ENCODE peak calls at places on chromosome 10, in ten cellular contexts. K, P, S, T, O, B, W, C, A and J are unnamed samples.

GRCh38 chr10:34323197-34323596 is 491.9 kb downstream of the PARD3 start:
- DNase-seq in K (peak), P (no peak), S (peak), T (no peak), O (no peak), B (no peak), W (no peak), C (no peak), A (no peak), J (peak)

GRCh38 chr10:76998451-76998850 is 639.2 kb downstream of the KCNMA1 start:
- DNase-seq in K (no peak), P (no peak), S (no peak), T (no peak), O (no peak), B (no peak), W (no peak), C (no peak), A (peak), J (no peak)

GRCh38 chr10:34295142-34295548 is 520.0 kb downstream of the PARD3 start:
- DNase-seq in K (peak), P (no peak), S (peak), T (no peak), O (peak), B (no peak), W (no peak), C (no peak), A (no peak), J (peak)

GRCh38 chr10:78551184-78552005 is 517.4 kb upstream of the ZMIZ1 start:
- DNase-seq in K (no peak), P (no peak), S (no peak), T (no peak), O (no peak), B (no peak), W (no peak), C (no peak), A (no peak), J (no peak)

GRCh38 chr10:49123981-49124920 is 8.9 kb upstream of the VSTM4 start:
- DNase-seq in K (no peak), P (no peak), S (no peak), T (no peak), O (peak), B (no peak), W (no peak), C (no peak), A (peak), J (no peak)

GRCh38 chr10:104824378-104825006 is 183.4 kb downstream of the SORCS3 start:
- DNase-seq in K (peak), P (peak), S (peak), T (peak), O (no peak), B (peak), W (no peak), C (peak), A (no peak), J (peak)

GRCh38 chr10:103763374-103764202 is 91.8 kb downstream of the SH3PXD2A start:
- DNase-seq in K (no peak), P (peak), S (no peak), T (peak), O (no peak), B (peak), W (peak), C (no peak), A (no peak), J (no peak)

GRCh38 chr10:86261933-86262665 is 104.5 kb downstream of the GRID1 start:
- DNase-seq in K (no peak), P (peak), S (no peak), T (peak), O (no peak), B (peak), W (no peak), C (no peak), A (peak), J (no peak)

GRCh38 chr10:47332371-47332770 is 10.1 kb downstream of the GDF2 start:
- DNase-seq in K (no peak), P (no peak), S (no peak), T (no peak), O (no peak), B (no peak), W (no peak), C (no peak), A (no peak), J (no peak)

GRCh38 chr10:132443605-132443997 is 46.6 kb downstream of the PWWP2B start:
- DNase-seq in K (peak), P (no peak), S (peak), T (peak), O (no peak), B (no peak), W (no peak), C (peak), A (no peak), J (peak)

GRCh38 chr10:15472008-15472407 is 100.9 kb upstream of the FAM171A1 start:
- DNase-seq in K (no peak), P (no peak), S (peak), T (no peak), O (no peak), B (no peak), W (no peak), C (no peak), A (no peak), J (no peak)

GRCh38 chr10:21494221-21495001 is 31.1 kb downstream of the SKIDA1 start:
- DNase-seq in K (peak), P (peak), S (no peak), T (no peak), O (no peak), B (no peak), W (no peak), C (peak), A (peak), J (no peak)

GRCh38 chr10:101952196-101952595 is 103.8 kb downstream of the ARMH3 start:
- DNase-seq in K (no peak), P (no peak), S (peak), T (no peak), O (no peak), B (no peak), W (no peak), C (no peak), A (no peak), J (peak)

GRCh38 chr10:70811881-70812280 is 3.9 kb upstream of the SGPL1 start:
- DNase-seq in K (no peak), P (no peak), S (no peak), T (no peak), O (no peak), B (no peak), W (no peak), C (no peak), A (no peak), J (no peak)

GRCh38 chr10:91708174-91708861 is 75.4 kb upstream of the PPP1R3C start:
- DNase-seq in K (no peak), P (no peak), S (no peak), T (no peak), O (no peak), B (no peak), W (no peak), C (no peak), A (no peak), J (no peak)

GRCh38 chr10:35913628-35914027 is 271.5 kb upstream of the FZD8 start:
- DNase-seq in K (no peak), P (no peak), S (peak), T (peak), O (no peak), B (no peak), W (no peak), C (no peak), A (no peak), J (peak)

GRCh38 chr10:110919971-110920881 is 822 bp downstream of the SHOC2 start:
- DNase-seq in K (peak), P (peak), S (peak), T (peak), O (no peak), B (peak), W (peak), C (no peak), A (no peak), J (no peak)

GRCh38 chr10:30434273-30435067 is 486 bp downstream of the MAP3K8 start:
- DNase-seq in K (peak), P (peak), S (peak), T (peak), O (peak), B (peak), W (peak), C (peak), A (peak), J (peak)

GRCh38 chr10:75283150-75284096 is 47.7 kb upstream of the COMTD1 start:
- DNase-seq in K (peak), P (no peak), S (peak), T (no peak), O (no peak), B (peak), W (no peak), C (no peak), A (peak), J (peak)